ENCODE peak calls at places on chromosome 1, in seven cellular contexts. One of them, this sample, is unnamed.

GRCh38 chr1:23152966-23153684 is 15.5 kb downstream of the LUZP1 start:
- DNase-seq in lung: no peak
- DNase-seq in prostate gland: no peak
- DNase-seq in tibial artery: no peak
- DNase-seq in fibroblast of lung: no peak
- DNase-seq in IMR-90: peak; percentile 50
- DNase-seq in breast epithelium: no peak
- DNase-seq in this sample: no peak

GRCh38 chr1:186059311-186059710 is 315.7 kb downstream of the TPR start:
- DNase-seq in lung: no peak
- DNase-seq in fibroblast of lung: peak; percentile 16
- DNase-seq in breast epithelium: no peak
- DNase-seq in tibial artery: no peak
- DNase-seq in IMR-90: peak; percentile 28
- DNase-seq in prostate gland: peak; percentile 46
- DNase-seq in this sample: no peak

GRCh38 chr1:180153032-180153431 is 1.6 kb upstream of the QSOX1 start:
- DNase-seq in breast epithelium: no peak
- DNase-seq in lung: no peak
- DNase-seq in tibial artery: no peak
- DNase-seq in fibroblast of lung: no peak
- DNase-seq in prostate gland: no peak
- DNase-seq in IMR-90: no peak
- DNase-seq in this sample: no peak

GRCh38 chr1:54487571-54488050 is 60.4 kb upstream of the ACOT11 start:
- DNase-seq in lung: no peak
- DNase-seq in IMR-90: no peak
- DNase-seq in fibroblast of lung: no peak
- DNase-seq in tibial artery: peak; percentile 34
- DNase-seq in breast epithelium: no peak
- DNase-seq in prostate gland: peak; percentile 39
- DNase-seq in this sample: no peak

GRCh38 chr1:156291226-156292061 is 4.0 kb downstream of the GLMP start:
- DNase-seq in fibroblast of lung: peak; percentile 81
- DNase-seq in tibial artery: peak; percentile 95
- DNase-seq in IMR-90: peak; percentile 72
- DNase-seq in breast epithelium: peak; percentile 74
- DNase-seq in lung: peak; percentile 87
- DNase-seq in prostate gland: peak; percentile 79
- DNase-seq in this sample: no peak

GRCh38 chr1:22118291-22118992 is 24.5 kb downstream of the WNT4 start:
- DNase-seq in lung: no peak
- DNase-seq in breast epithelium: no peak
- DNase-seq in fibroblast of lung: no peak
- DNase-seq in tibial artery: no peak
- DNase-seq in IMR-90: no peak
- DNase-seq in prostate gland: no peak
- DNase-seq in this sample: no peak

GRCh38 chr1:26168410-26169167 is at the start of gene C1orf232:
- DNase-seq in prostate gland: no peak
- DNase-seq in breast epithelium: no peak
- DNase-seq in fibroblast of lung: no peak
- DNase-seq in lung: no peak
- DNase-seq in IMR-90: no peak
- DNase-seq in tibial artery: no peak
- DNase-seq in this sample: no peak

GRCh38 chr1:177586429-177586828 is 383.4 kb downstream of the SEC16B start:
- DNase-seq in breast epithelium: no peak
- DNase-seq in prostate gland: no peak
- DNase-seq in IMR-90: peak; percentile 90
- DNase-seq in tibial artery: no peak
- DNase-seq in fibroblast of lung: peak; percentile 76
- DNase-seq in lung: no peak
- DNase-seq in this sample: peak; percentile 72

GRCh38 chr1:183590225-183591191 is at the start of gene NCF2:
- DNase-seq in fibroblast of lung: no peak
- DNase-seq in IMR-90: peak; percentile 57
- DNase-seq in prostate gland: no peak
- DNase-seq in lung: no peak
- DNase-seq in tibial artery: no peak
- DNase-seq in breast epithelium: no peak
- DNase-seq in this sample: peak; percentile 26

GRCh38 chr1:77888429-77889239 is at the start of gene NEXN:
- DNase-seq in prostate gland: peak; percentile 43
- DNase-seq in lung: peak; percentile 61
- DNase-seq in IMR-90: peak; percentile 79
- DNase-seq in breast epithelium: peak; percentile 68
- DNase-seq in fibroblast of lung: peak; percentile 92
- DNase-seq in tibial artery: peak; percentile 78
- DNase-seq in this sample: peak; percentile 14

GRCh38 chr1:97943354-97943753 is 22.5 kb upstream of the DPYD start:
- DNase-seq in fibroblast of lung: peak; percentile 34
- DNase-seq in IMR-90: peak; percentile 78
- DNase-seq in breast epithelium: no peak
- DNase-seq in prostate gland: no peak
- DNase-seq in tibial artery: no peak
- DNase-seq in lung: no peak
- DNase-seq in this sample: peak; percentile 8

GRCh38 chr1:187433598-187433997 is 604.8 kb downstream of the PLA2G4A start:
- DNase-seq in IMR-90: peak; percentile 59
- DNase-seq in breast epithelium: no peak
- DNase-seq in tibial artery: no peak
- DNase-seq in fibroblast of lung: peak; percentile 23
- DNase-seq in prostate gland: no peak
- DNase-seq in lung: no peak
- DNase-seq in this sample: no peak

GRCh38 chr1:234638832-234639799 is 29.1 kb upstream of the IRF2BP2 start:
- DNase-seq in breast epithelium: no peak
- DNase-seq in prostate gland: no peak
- DNase-seq in fibroblast of lung: no peak
- DNase-seq in tibial artery: no peak
- DNase-seq in IMR-90: peak; percentile 33
- DNase-seq in lung: no peak
- DNase-seq in this sample: no peak

GRCh38 chr1:95496792-95497191 is 262.8 kb downstream of the RWDD3 start:
- DNase-seq in lung: no peak
- DNase-seq in prostate gland: no peak
- DNase-seq in tibial artery: no peak
- DNase-seq in fibroblast of lung: no peak
- DNase-seq in breast epithelium: no peak
- DNase-seq in IMR-90: no peak
- DNase-seq in this sample: no peak

GRCh38 chr1:32885691-32886011 is 640 bp upstream of the HPCA start:
- DNase-seq in prostate gland: no peak
- DNase-seq in IMR-90: no peak
- DNase-seq in lung: no peak
- DNase-seq in breast epithelium: no peak
- DNase-seq in fibroblast of lung: no peak
- DNase-seq in tibial artery: no peak
- DNase-seq in this sample: no peak

GRCh38 chr1:231236131-231236571 is 4.9 kb upstream of the GNPAT start:
- DNase-seq in prostate gland: peak; percentile 43
- DNase-seq in IMR-90: no peak
- DNase-seq in fibroblast of lung: peak; percentile 6
- DNase-seq in breast epithelium: no peak
- DNase-seq in lung: no peak
- DNase-seq in tibial artery: no peak
- DNase-seq in this sample: no peak

GRCh38 chr1:163072658-163073057 is 3.5 kb downstream of the RGS4 start:
- DNase-seq in IMR-90: peak; percentile 62
- DNase-seq in prostate gland: no peak
- DNase-seq in breast epithelium: no peak
- DNase-seq in tibial artery: no peak
- DNase-seq in fibroblast of lung: no peak
- DNase-seq in lung: no peak
- DNase-seq in this sample: peak; percentile 15

GRCh38 chr1:163069142-163069541 is at the start of gene RGS4:
- DNase-seq in lung: no peak
- DNase-seq in fibroblast of lung: peak; percentile 97
- DNase-seq in IMR-90: peak; percentile 98
- DNase-seq in tibial artery: peak; percentile 36
- DNase-seq in prostate gland: peak; percentile 27
- DNase-seq in breast epithelium: no peak
- DNase-seq in this sample: peak; percentile 22

GRCh38 chr1:163069655-163070277 is 605 bp downstream of the RGS4 start:
- DNase-seq in prostate gland: no peak
- DNase-seq in breast epithelium: no peak
- DNase-seq in IMR-90: no peak
- DNase-seq in fibroblast of lung: no peak
- DNase-seq in lung: no peak
- DNase-seq in tibial artery: no peak
- DNase-seq in this sample: no peak

GRCh38 chr1:163074004-163074403 is 4.8 kb downstream of the RGS4 start:
- DNase-seq in fibroblast of lung: no peak
- DNase-seq in IMR-90: no peak
- DNase-seq in prostate gland: no peak
- DNase-seq in breast epithelium: no peak
- DNase-seq in tibial artery: no peak
- DNase-seq in lung: no peak
- DNase-seq in this sample: no peak

GRCh38 chr1:163071381-163072255 is 2.5 kb downstream of the RGS4 start:
- DNase-seq in IMR-90: peak; percentile 91
- DNase-seq in prostate gland: peak; percentile 43
- DNase-seq in tibial artery: peak; percentile 58
- DNase-seq in breast epithelium: no peak
- DNase-seq in lung: peak; percentile 42
- DNase-seq in fibroblast of lung: peak; percentile 86
- DNase-seq in this sample: peak; percentile 74
- TF ChIP-seq CTCF in IMR-90: peak; percentile 89
- TF ChIP-seq CTCF in prostate gland: no peak
- TF ChIP-seq CTCF in tibial artery: peak; percentile 62
- TF ChIP-seq CTCF in breast epithelium: peak; percentile 66
- TF ChIP-seq CTCF in lung: peak; percentile 42
- TF ChIP-seq CTCF in fibroblast of lung: peak; percentile 71
- TF ChIP-seq CTCF in this sample: peak; percentile 72

GRCh38 chr1:223175633-223176032 is 32.6 kb upstream of the TLR5 start:
- DNase-seq in prostate gland: no peak
- DNase-seq in fibroblast of lung: no peak
- DNase-seq in lung: no peak
- DNase-seq in IMR-90: no peak
- DNase-seq in breast epithelium: no peak
- DNase-seq in tibial artery: peak; percentile 55
- DNase-seq in this sample: no peak
- H3K27ac ChIP-seq in prostate gland: no peak overlapping the region
- H3K27ac ChIP-seq in fibroblast of lung: no peak overlapping the region
- H3K27ac ChIP-seq in lung: peak overlapping the region; percentile 23
- H3K27ac ChIP-seq in IMR-90: no peak overlapping the region
- H3K27ac ChIP-seq in breast epithelium: peak overlapping the region; percentile 21
- H3K27ac ChIP-seq in tibial artery: no peak overlapping the region
- H3K27ac ChIP-seq in this sample: no peak overlapping the region

GRCh38 chr1:19648689-19649088 is 4.6 kb downstream of the NBL1 start:
- DNase-seq in breast epithelium: peak; percentile 48
- DNase-seq in IMR-90: no peak
- DNase-seq in prostate gland: peak; percentile 86
- DNase-seq in fibroblast of lung: peak; percentile 43
- DNase-seq in tibial artery: no peak
- DNase-seq in lung: no peak
- DNase-seq in this sample: no peak
- TF ChIP-seq CTCF in breast epithelium: no peak
- TF ChIP-seq CTCF in IMR-90: peak; percentile 33
- TF ChIP-seq CTCF in prostate gland: peak; percentile 19
- TF ChIP-seq CTCF in fibroblast of lung: peak; percentile 36
- TF ChIP-seq CTCF in tibial artery: no peak
- TF ChIP-seq CTCF in lung: no peak
- TF ChIP-seq CTCF in this sample: peak; percentile 35

GRCh38 chr1:16095447-16095846 is 22.0 kb upstream of the FAM131C start:
- DNase-seq in prostate gland: no peak
- DNase-seq in tibial artery: no peak
- DNase-seq in fibroblast of lung: no peak
- DNase-seq in breast epithelium: no peak
- DNase-seq in lung: no peak
- DNase-seq in IMR-90: no peak
- DNase-seq in this sample: no peak

GRCh38 chr1:16093611-16094010 is 20.2 kb upstream of the FAM131C start:
- DNase-seq in breast epithelium: no peak
- DNase-seq in tibial artery: no peak
- DNase-seq in IMR-90: no peak
- DNase-seq in fibroblast of lung: no peak
- DNase-seq in prostate gland: no peak
- DNase-seq in lung: no peak
- DNase-seq in this sample: no peak

GRCh38 chr1:16094453-16095158 is 21.2 kb upstream of the FAM131C start:
- DNase-seq in IMR-90: no peak
- DNase-seq in tibial artery: no peak
- DNase-seq in prostate gland: no peak
- DNase-seq in fibroblast of lung: no peak
- DNase-seq in breast epithelium: no peak
- DNase-seq in lung: no peak
- DNase-seq in this sample: no peak

GRCh38 chr1:16101618-16102017 is 28.2 kb upstream of the FAM131C start:
- DNase-seq in breast epithelium: no peak
- DNase-seq in lung: no peak
- DNase-seq in tibial artery: no peak
- DNase-seq in prostate gland: no peak
- DNase-seq in IMR-90: no peak
- DNase-seq in fibroblast of lung: no peak
- DNase-seq in this sample: no peak

GRCh38 chr1:16099412-16099811 is 26.0 kb upstream of the FAM131C start:
- DNase-seq in lung: no peak
- DNase-seq in tibial artery: no peak
- DNase-seq in breast epithelium: no peak
- DNase-seq in IMR-90: no peak
- DNase-seq in prostate gland: no peak
- DNase-seq in fibroblast of lung: no peak
- DNase-seq in this sample: no peak
- H3K27ac ChIP-seq in lung: no peak overlapping the region
- H3K27ac ChIP-seq in tibial artery: no peak overlapping the region
- H3K27ac ChIP-seq in breast epithelium: no peak overlapping the region
- H3K27ac ChIP-seq in IMR-90: no peak overlapping the region
- H3K27ac ChIP-seq in prostate gland: no peak overlapping the region
- H3K27ac ChIP-seq in fibroblast of lung: no peak overlapping the region
- H3K27ac ChIP-seq in this sample: no peak overlapping the region

DNA sequence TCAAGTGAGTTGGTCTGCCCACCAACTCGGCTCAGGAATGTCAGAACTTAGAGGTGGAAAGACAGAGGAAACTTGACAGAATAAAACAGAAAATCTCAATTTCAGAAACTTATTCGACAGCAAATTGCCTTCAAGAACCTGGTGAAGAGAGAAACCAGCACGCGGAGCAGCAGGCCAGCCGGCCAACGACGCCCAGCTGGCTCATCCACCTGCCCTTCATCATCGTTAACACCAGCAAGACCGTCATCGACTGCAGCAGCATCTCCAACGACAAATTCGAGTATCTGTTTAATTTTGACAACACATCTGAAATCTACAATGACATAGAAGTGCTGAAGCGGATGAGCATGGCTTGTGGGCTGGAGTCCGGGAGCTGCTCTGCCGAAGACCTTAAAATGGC is 350.8 kb upstream of the CAMK1G start:
- DNase-seq in breast epithelium: no peak
- DNase-seq in IMR-90: no peak
- DNase-seq in lung: no peak
- DNase-seq in tibial artery: no peak
- DNase-seq in fibroblast of lung: no peak
- DNase-seq in prostate gland: no peak
- DNase-seq in this sample: no peak
- TF ChIP-seq CTCF in breast epithelium: no peak
- TF ChIP-seq CTCF in IMR-90: no peak
- TF ChIP-seq CTCF in lung: no peak
- TF ChIP-seq CTCF in tibial artery: no peak
- TF ChIP-seq CTCF in fibroblast of lung: no peak
- TF ChIP-seq CTCF in prostate gland: no peak
- TF ChIP-seq CTCF in this sample: no peak

GRCh38 chr1:47441450-47442106 is 3.7 kb downstream of the FOXD2 start:
- DNase-seq in IMR-90: no peak
- DNase-seq in prostate gland: no peak
- DNase-seq in breast epithelium: no peak
- DNase-seq in fibroblast of lung: no peak
- DNase-seq in lung: no peak
- DNase-seq in tibial artery: no peak
- DNase-seq in this sample: no peak
- H3K27ac ChIP-seq in IMR-90: no peak overlapping the region
- H3K27ac ChIP-seq in prostate gland: no peak overlapping the region
- H3K27ac ChIP-seq in breast epithelium: no peak overlapping the region
- H3K27ac ChIP-seq in fibroblast of lung: no peak overlapping the region
- H3K27ac ChIP-seq in lung: no peak overlapping the region
- H3K27ac ChIP-seq in tibial artery: no peak overlapping the region
- H3K27ac ChIP-seq in this sample: no peak overlapping the region

This sample was measured in RWPE1.